ENCODE peak calls at places on chromosomes 3 and 15, in four cellular contexts. L is left lung; W is naive thymus-derived CD4-positive, alpha-beta T cell; F is right cardiac atrium. N is an unnamed sample.

GRCh38 chr3:73520931-73521461 is 103.7 kb downstream of the PDZRN3 start:
- ATAC-seq in L (peak), W (no peak), F (peak), N (peak)

GRCh38 chr3:27345493-27345892 is 23.7 kb downstream of the NEK10 start:
- ATAC-seq in L (peak), W (peak), F (peak), N (peak)

GRCh38 chr3:182760576-182761164 is 32.6 kb upstream of the ATP11B start:
- ATAC-seq in L (peak), W (no peak), F (peak), N (no peak)

GRCh38 chr3:147699175-147699838 is 290.1 kb downstream of the ZIC1 start:
- ATAC-seq in L (no peak), W (no peak), F (no peak), N (peak)

GRCh38 chr15:22863356-22863755 is 24.9 kb downstream of the NIPA2 start:
- ATAC-seq in L (no peak), W (no peak), F (peak), N (no peak)

GRCh38 chr15:87623832-87624231 is 632.7 kb downstream of the NTRK3 start:
- ATAC-seq in L (no peak), W (no peak), F (no peak), N (no peak)

GRCh38 chr15:78914027-78914764 is 30.6 kb downstream of the CTSH start:
- ATAC-seq in L (peak), W (no peak), F (peak), N (peak)

GRCh38 chr3:37247398-37248114 is 73.2 kb upstream of the LRRFIP2 start:
- ATAC-seq in L (no peak), W (no peak), F (no peak), N (no peak)

GRCh38 chr3:39226106-39226741 is 33.8 kb upstream of the XIRP1 start:
- ATAC-seq in L (no peak), W (no peak), F (no peak), N (no peak)

GRCh38 chr15:50096158-50096821 is 22.7 kb downstream of the ATP8B4 start:
- ATAC-seq in L (no peak), W (peak), F (no peak), N (no peak)

GRCh38 chr3:195160257-195160898 is 110.6 kb downstream of the XXYLT1 start:
- ATAC-seq in L (peak), W (no peak), F (peak), N (no peak)

GRCh38 chr15:42137461-42138261 is 18.8 kb downstream of the PLA2G4F start:
- ATAC-seq in L (peak), W (no peak), F (peak), N (peak)

GRCh38 chr15:39499151-39499550 is 81.7 kb upstream of the THBS1 start:
- ATAC-seq in L (no peak), W (no peak), F (no peak), N (no peak)

GRCh38 chr3:25587094-25587493 is 77.6 kb downstream of the TOP2B start:
- ATAC-seq in L (no peak), W (no peak), F (no peak), N (peak)

GRCh38 chr3:45026038-45026437 is at the start of gene CLEC3B:
- ATAC-seq in L (peak), W (no peak), F (peak), N (peak)

GRCh38 chr15:93037341-93038063 is 51.5 kb downstream of the RGMA start:
- ATAC-seq in L (peak), W (peak), F (peak), N (peak)

GRCh38 chr15:67115567-67115966 is 50.2 kb downstream of the SMAD3 start:
- ATAC-seq in L (no peak), W (peak), F (no peak), N (no peak)

GRCh38 chr3:72950801-72951200 is 45.8 kb upstream of the PPP4R2 start:
- ATAC-seq in L (no peak), W (no peak), F (no peak), N (no peak)

GRCh38 chr3:152151216-152151874 is 117.4 kb upstream of the MBNL1 start:
- ATAC-seq in L (no peak), W (no peak), F (no peak), N (peak)

GRCh38 chr3:86792316-86792715 is 198.6 kb downstream of the VGLL3 start:
- ATAC-seq in L (no peak), W (no peak), F (no peak), N (no peak)